ENCODE peak calls at places on chromosomes 13 and 19, in ten cellular contexts. I is heart left ventricle, D is thyroid gland, Q is adrenal gland, U is stomach, H is NB4, V is tibial nerve, N is HCT116, A is transverse colon, F is A549. K is an unnamed sample.

GRCh38 chr19:48553676-48554384 is 1.9 kb downstream of the SULT2B1 start:
- DNase-seq in I (peak), D (peak), Q (peak), U (peak), H (peak), V (no peak), N (no peak), A (peak), F (peak), K (peak)

GRCh38 chr13:44267966-44268365 is 105.7 kb upstream of the SERP2 start:
- DNase-seq in I (no peak), D (no peak), Q (no peak), U (no peak), H (no peak), V (no peak), N (no peak), A (no peak), F (peak), K (no peak)

GRCh38 chr13:58935689-58936088 is 1228.0 kb downstream of the DIAPH3 start:
- DNase-seq in I (no peak), D (no peak), Q (no peak), U (no peak), H (no peak), V (no peak), N (no peak), A (no peak), F (no peak), K (no peak)

GRCh38 chr13:32022292-32022691 is 9.3 kb upstream of the FRY start:
- DNase-seq in I (peak), D (no peak), Q (no peak), U (no peak), H (no peak), V (no peak), N (no peak), A (no peak), F (no peak), K (no peak)

GRCh38 chr19:41994521-41994971 is 516 bp upstream of the ATP1A3 start:
- DNase-seq in I (no peak), D (no peak), Q (no peak), U (no peak), H (peak), V (no peak), N (no peak), A (no peak), F (no peak), K (no peak)

GRCh38 chr19:17406887-17407196 is 1.4 kb upstream of the BST2 start:
- DNase-seq in I (no peak), D (no peak), Q (no peak), U (no peak), H (no peak), V (no peak), N (no peak), A (no peak), F (no peak), K (no peak)

GRCh38 chr13:72397265-72397664 is 330.2 kb downstream of the MZT1 start:
- DNase-seq in I (no peak), D (no peak), Q (no peak), U (no peak), H (no peak), V (no peak), N (no peak), A (no peak), F (no peak), K (no peak)

GRCh38 chr19:46580247-46580646 is 20.9 kb upstream of the CALM3 start:
- DNase-seq in I (no peak), D (no peak), Q (no peak), U (no peak), H (no peak), V (no peak), N (no peak), A (no peak), F (no peak), K (no peak)

GRCh38 chr19:24159707-24160106 is 72.7 kb downstream of the ZNF254 start:
- DNase-seq in I (no peak), D (peak), Q (no peak), U (no peak), H (peak), V (no peak), N (no peak), A (no peak), F (peak), K (no peak)

GRCh38 chr19:32866061-32866460 is 3.5 kb downstream of the SLC7A9 start:
- DNase-seq in I (no peak), D (no peak), Q (no peak), U (no peak), H (no peak), V (no peak), N (no peak), A (no peak), F (no peak), K (no peak)

GRCh38 chr13:114288157-114288591 is 6.8 kb downstream of the UPF3A start:
- DNase-seq in I (no peak), D (no peak), Q (no peak), U (no peak), H (no peak), V (no peak), N (no peak), A (no peak), F (no peak), K (no peak)

GRCh38 chr13:73945371-73945770 is 188.8 kb downstream of the KLF12 start:
- DNase-seq in I (no peak), D (no peak), Q (no peak), U (no peak), H (no peak), V (no peak), N (no peak), A (no peak), F (no peak), K (no peak)

GRCh38 chr19:45255611-45256157 is 4.6 kb downstream of the MARK4 start:
- DNase-seq in I (no peak), D (no peak), Q (no peak), U (no peak), H (no peak), V (no peak), N (no peak), A (no peak), F (no peak), K (no peak)

GRCh38 chr13:84400711-84401110 is 518.4 kb upstream of the SLITRK1 start:
- DNase-seq in I (no peak), D (no peak), Q (no peak), U (no peak), H (no peak), V (no peak), N (no peak), A (no peak), F (no peak), K (peak)

GRCh38 chr19:39823693-39824092 is 10.3 kb downstream of the DYRK1B start:
- DNase-seq in I (no peak), D (no peak), Q (no peak), U (no peak), H (no peak), V (no peak), N (no peak), A (no peak), F (no peak), K (no peak)

GRCh38 chr19:51121257-51121656 is 3.4 kb upstream of the SIGLEC9 start:
- DNase-seq in I (no peak), D (no peak), Q (no peak), U (no peak), H (no peak), V (no peak), N (no peak), A (no peak), F (no peak), K (no peak)

GRCh38 chr19:51124216-51124615 is 490 bp upstream of the SIGLEC9 start:
- DNase-seq in I (no peak), D (no peak), Q (no peak), U (no peak), H (no peak), V (no peak), N (no peak), A (no peak), F (no peak), K (no peak)

GRCh38 chr19:51123381-51124186 is 1.1 kb upstream of the SIGLEC9 start:
- DNase-seq in I (peak), D (no peak), Q (no peak), U (peak), H (peak), V (no peak), N (no peak), A (peak), F (no peak), K (no peak)

GRCh38 chr19:51124729-51125128 is at the start of gene SIGLEC9:
- DNase-seq in I (peak), D (no peak), Q (peak), U (no peak), H (no peak), V (no peak), N (no peak), A (peak), F (no peak), K (no peak)

DNA sequence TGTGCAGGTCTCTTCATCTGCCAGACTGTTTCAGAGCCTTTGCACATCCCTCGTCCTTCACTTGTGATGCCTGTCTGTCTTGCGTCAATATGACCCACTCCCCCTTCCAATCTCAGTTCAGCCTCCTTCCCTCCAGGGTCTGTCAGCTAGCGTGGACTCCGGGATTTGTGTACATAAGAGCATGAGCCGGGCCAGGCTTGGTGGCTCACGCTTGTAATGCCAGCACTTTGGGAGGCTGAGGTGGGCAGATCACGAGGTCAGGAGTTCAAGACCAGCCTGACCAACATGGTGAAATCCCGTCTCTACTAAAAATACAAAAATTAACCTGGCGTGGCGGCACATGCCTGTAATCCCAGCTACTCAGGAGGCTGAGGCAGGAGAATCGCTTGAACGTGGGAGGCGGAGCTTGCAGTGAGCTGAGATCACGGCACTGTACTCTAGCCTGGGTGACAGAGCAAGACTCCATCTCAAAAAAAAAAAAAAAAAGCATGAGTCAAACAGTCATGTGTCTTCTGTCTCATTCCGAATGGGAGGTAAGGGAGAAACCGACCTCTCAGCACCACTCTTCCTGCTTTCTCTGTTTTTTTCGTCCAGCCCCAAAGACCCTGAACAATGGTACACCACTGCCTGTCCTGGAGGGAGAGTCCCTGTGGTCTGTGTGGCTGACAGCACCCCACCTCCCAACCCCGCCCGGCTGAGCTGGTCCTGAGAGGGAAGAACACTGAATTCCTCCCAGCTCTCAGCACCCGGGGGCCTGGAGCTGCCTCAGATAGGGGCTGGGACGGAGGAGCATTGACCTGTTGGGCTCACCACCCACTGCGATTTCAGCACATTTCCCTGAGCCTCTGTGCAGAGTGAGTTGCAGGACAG is 2.4 kb upstream of the SIGLEC9 start:
- DNase-seq in I (peak), D (no peak), Q (no peak), U (no peak), H (peak), V (no peak), N (no peak), A (no peak), F (no peak), K (peak)
- TF ChIP-seq POLR2A in I (no peak), D (no peak), Q (no peak), U (no peak), H (no peak), V (no peak), N (no peak), A (no peak), F (no peak), K (no peak)

GRCh38 chr19:7648265-7649014 is 11.5 kb downstream of the STXBP2 start:
- DNase-seq in I (no peak), D (no peak), Q (no peak), U (no peak), H (no peak), V (no peak), N (no peak), A (no peak), F (no peak), K (no peak)
- TF ChIP-seq POLR2A in I (no peak), D (no peak), Q (no peak), U (no peak), H (no peak), V (no peak), N (no peak), A (no peak), F (no peak), K (no peak)

DNA sequence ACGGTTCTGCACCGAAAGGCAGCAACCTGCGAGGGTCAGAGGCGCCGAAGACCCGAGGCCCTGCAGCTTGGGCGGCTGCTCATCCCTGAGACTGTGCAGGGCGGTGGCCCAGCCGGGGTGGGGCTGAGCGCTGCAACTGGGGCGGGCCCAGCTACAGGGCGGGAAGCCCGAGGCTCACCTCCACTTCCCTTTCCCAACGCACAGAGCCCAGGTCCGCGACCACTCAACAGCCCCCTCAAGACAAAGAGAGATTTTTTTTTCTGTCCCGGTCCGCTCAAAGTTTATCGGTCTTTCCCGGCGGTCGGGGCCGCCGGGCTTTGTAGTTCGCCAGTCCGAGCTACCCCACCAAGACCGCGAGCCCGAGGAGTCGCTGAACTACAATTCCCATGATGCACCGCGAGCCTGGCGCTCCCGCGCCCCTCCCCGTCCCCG is 573 bp downstream of the KATNAL1 start:
- DNase-seq in I (peak), D (peak), Q (peak), U (peak), H (peak), V (peak), N (peak), A (peak), F (peak), K (peak)
- TF ChIP-seq POLR2A in I (no peak), D (no peak), Q (no peak), U (no peak), H (no peak), V (no peak), N (peak), A (no peak), F (peak), K (peak)

DNA sequence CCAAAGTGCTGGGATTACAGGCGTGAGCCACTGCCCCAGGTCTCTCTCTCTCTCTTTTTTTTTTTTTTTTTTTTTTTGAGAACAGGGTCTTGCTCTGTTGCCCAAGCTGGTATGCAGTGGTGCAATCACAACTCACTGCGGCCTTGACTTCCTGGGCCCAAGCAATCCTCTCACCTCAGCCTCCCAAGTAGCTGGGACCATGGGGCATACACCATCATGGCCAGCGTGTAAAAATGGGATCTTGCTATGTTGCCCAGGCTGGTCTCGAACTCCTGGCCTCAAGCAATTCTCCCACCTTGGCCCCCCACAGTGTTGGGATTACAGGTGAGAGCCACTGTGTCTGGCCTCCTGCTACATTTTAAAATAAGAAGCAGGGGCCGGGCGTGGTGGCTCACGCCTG is 19.1 kb upstream of the FBN3 start:
- DNase-seq in I (no peak), D (no peak), Q (no peak), U (no peak), H (no peak), V (no peak), N (no peak), A (no peak), F (no peak), K (no peak)
- TF ChIP-seq POLR2A in I (no peak), D (no peak), Q (no peak), U (no peak), H (no peak), V (no peak), N (no peak), A (no peak), F (no peak), K (no peak)

GRCh38 chr13:41457589-41458186 is 338 bp downstream of the RGCC start:
- DNase-seq in I (no peak), D (no peak), Q (no peak), U (no peak), H (peak), V (no peak), N (no peak), A (no peak), F (no peak), K (no peak)

GRCh38 chr13:41458187-41458938 is 1.0 kb downstream of the RGCC start:
- DNase-seq in I (peak), D (peak), Q (no peak), U (peak), H (peak), V (no peak), N (no peak), A (peak), F (no peak), K (no peak)

GRCh38 chr13:41459754-41460111 is 2.4 kb downstream of the RGCC start:
- DNase-seq in I (no peak), D (no peak), Q (no peak), U (no peak), H (no peak), V (no peak), N (no peak), A (no peak), F (no peak), K (no peak)

GRCh38 chr13:41460930-41461329 is 3.6 kb downstream of the RGCC start:
- DNase-seq in I (no peak), D (no peak), Q (no peak), U (no peak), H (no peak), V (no peak), N (no peak), A (no peak), F (no peak), K (no peak)

GRCh38 chr13:41458939-41459753 is 1.8 kb downstream of the RGCC start:
- DNase-seq in I (peak), D (no peak), Q (no peak), U (peak), H (peak), V (no peak), N (peak), A (peak), F (peak), K (no peak)
- TF ChIP-seq POLR2A in I (no peak), D (no peak), Q (no peak), U (no peak), H (no peak), V (no peak), N (no peak), A (no peak), F (no peak), K (no peak)

GRCh38 chr19:2438178-2438577 is 10.8 kb upstream of the TIMM13 start:
- DNase-seq in I (no peak), D (no peak), Q (no peak), U (no peak), H (no peak), V (no peak), N (no peak), A (no peak), F (no peak), K (no peak)

GRCh38 chr19:2443785-2444182 is 13.0 kb downstream of the LMNB2 start:
- DNase-seq in I (no peak), D (no peak), Q (no peak), U (no peak), H (no peak), V (no peak), N (no peak), A (no peak), F (no peak), K (no peak)

GRCh38 chr19:2443116-2443784 is 13.5 kb downstream of the LMNB2 start:
- DNase-seq in I (no peak), D (no peak), Q (no peak), U (no peak), H (no peak), V (no peak), N (no peak), A (no peak), F (no peak), K (no peak)

GRCh38 chr19:2441096-2441752 is 13.8 kb upstream of the TIMM13 start:
- DNase-seq in I (no peak), D (no peak), Q (no peak), U (no peak), H (no peak), V (no peak), N (no peak), A (no peak), F (no peak), K (no peak)

DNA sequence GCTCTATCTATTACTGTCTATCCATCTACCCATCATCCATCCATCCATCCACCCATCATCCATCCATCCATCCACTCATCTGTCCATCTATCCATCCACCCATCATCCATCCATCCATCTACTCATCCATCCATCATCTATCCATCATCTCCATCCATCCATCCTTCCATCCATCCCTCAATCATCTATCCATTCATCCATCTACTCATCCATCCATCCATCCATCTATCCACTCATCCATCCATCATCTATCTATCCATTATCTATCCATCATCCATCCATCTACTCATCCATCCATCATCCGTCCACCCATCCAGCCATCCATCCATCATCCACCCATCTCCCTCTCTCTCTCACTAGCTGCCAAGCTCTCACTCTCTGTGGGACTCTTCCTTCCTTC is 13.1 kb upstream of the TIMM13 start:
- DNase-seq in I (no peak), D (no peak), Q (no peak), U (no peak), H (no peak), V (no peak), N (no peak), A (no peak), F (no peak), K (no peak)
- TF ChIP-seq POLR2A in I (no peak), D (no peak), Q (no peak), U (no peak), H (no peak), V (no peak), N (no peak), A (no peak), F (no peak), K (no peak)

GRCh38 chr13:93055233-93055632 is 171.4 kb upstream of the GPC6 start:
- DNase-seq in I (no peak), D (no peak), Q (no peak), U (no peak), H (no peak), V (no peak), N (no peak), A (no peak), F (no peak), K (no peak)
- TF ChIP-seq POLR2A in I (no peak), D (no peak), Q (no peak), U (no peak), H (no peak), V (no peak), N (no peak), A (no peak), F (no peak), K (no peak)

GRCh38 chr13:21470785-21471184 is 11.7 kb upstream of the ZDHHC20 start:
- DNase-seq in I (no peak), D (no peak), Q (no peak), U (no peak), H (no peak), V (no peak), N (no peak), A (no peak), F (no peak), K (no peak)

GRCh38 chr13:21466527-21466926 is 7.4 kb upstream of the ZDHHC20 start:
- DNase-seq in I (no peak), D (no peak), Q (no peak), U (peak), H (no peak), V (no peak), N (no peak), A (no peak), F (no peak), K (no peak)

GRCh38 chr13:21463424-21463823 is 4.3 kb upstream of the ZDHHC20 start:
- DNase-seq in I (no peak), D (no peak), Q (no peak), U (no peak), H (no peak), V (no peak), N (no peak), A (no peak), F (no peak), K (no peak)

DNA sequence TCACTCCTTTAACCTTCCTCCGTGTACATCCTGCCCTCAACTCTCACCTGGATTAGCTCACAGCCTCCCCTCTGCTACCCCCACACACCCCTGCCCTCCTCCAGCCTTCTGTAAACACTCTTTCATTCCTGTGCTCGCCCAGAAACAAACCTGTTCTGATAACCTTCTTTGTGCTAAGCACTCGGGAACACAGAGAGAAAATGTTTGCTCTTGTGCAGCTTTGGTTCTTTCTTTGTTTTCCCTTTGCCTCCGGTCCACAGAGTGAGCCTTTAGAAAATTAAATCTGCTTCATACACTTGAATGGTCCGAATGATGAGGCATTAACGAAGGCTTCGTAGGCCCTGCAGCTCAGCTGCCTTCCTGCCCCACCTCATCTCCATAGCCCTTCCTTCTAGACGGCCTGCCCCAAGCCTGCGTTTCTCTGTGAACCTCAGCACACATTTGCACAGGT is 6.6 kb upstream of the ZDHHC20 start:
- DNase-seq in I (no peak), D (peak), Q (no peak), U (peak), H (no peak), V (no peak), N (no peak), A (peak), F (no peak), K (no peak)
- TF ChIP-seq POLR2A in I (no peak), D (no peak), Q (no peak), U (no peak), H (no peak), V (no peak), N (no peak), A (no peak), F (no peak), K (no peak)

GRCh38 chr13:96020155-96020575 is 33.0 kb downstream of the UGGT2 start:
- DNase-seq in I (no peak), D (peak), Q (peak), U (peak), H (peak), V (no peak), N (peak), A (peak), F (peak), K (peak)
- TF ChIP-seq POLR2A in I (no peak), D (no peak), Q (no peak), U (no peak), H (no peak), V (no peak), N (no peak), A (no peak), F (no peak), K (no peak)